ENCODE peak calls at places on chromosomes 5 and 9, in four cellular contexts. D, A, B and Q are unnamed samples.

GRCh38 chr5:148336704-148337435 is 1.5 kb downstream of the SPINK9 start:
- DNase-seq in A (no peak), D (no peak), B (no peak), Q (no peak)

GRCh38 chr9:100730126-100730525 is 152.2 kb downstream of the CAVIN4 start:
- DNase-seq in D (no peak), A (no peak), B (no peak), Q (no peak)

GRCh38 chr9:9412241-9412640 is 1200.6 kb downstream of the PTPRD start:
- DNase-seq in B (no peak), A (no peak), D (no peak), Q (no peak)

GRCh38 chr9:137295313-137296213 is 6.5 kb downstream of the NRARP start:
- DNase-seq in D (no peak), A (peak), B (no peak), Q (no peak)

GRCh38 chr5:174735498-174736350 is 11.3 kb downstream of the MSX2 start:
- DNase-seq in D (no peak), A (no peak), B (no peak), Q (peak)

GRCh38 chr5:36090033-36090432 is 23.4 kb upstream of the UGT3A2 start:
- DNase-seq in D (no peak), A (no peak), B (peak), Q (peak)

GRCh38 chr5:158236511-158237335 is 377.8 kb upstream of the CLINT1 start:
- DNase-seq in D (no peak), A (no peak), B (no peak), Q (no peak)

GRCh38 chr9:132027752-132028666 is 51.7 kb downstream of the MED27 start:
- DNase-seq in D (no peak), B (no peak), A (no peak), Q (no peak)

GRCh38 chr5:137896560-137896959 is 7.3 kb downstream of the PKD2L2 start:
- DNase-seq in A (no peak), D (no peak), B (no peak), Q (no peak)

GRCh38 chr5:159104759-159105317 is 5.1 kb upstream of the EBF1 start:
- DNase-seq in D (no peak), A (no peak), B (no peak), Q (no peak)

GRCh38 chr5:136810198-136810823 is 445.0 kb upstream of the TRPC7 start:
- DNase-seq in A (no peak), B (peak), D (no peak), Q (no peak)